ENCODE peak calls at places on chromosomes 6 and 20, in ten cellular contexts. P, O, M, S, L, U, T, J, D and Q are unnamed samples.

GRCh38 chr6:166825553-166826145 is 130.7 kb downstream of the RNASET2 start:
- DNase-seq in P (no peak), O (peak), M (peak), S (no peak), L (peak), U (no peak), T (no peak), J (no peak), D (no peak), Q (no peak)

GRCh38 chr6:125310994-125311649 is 9.4 kb upstream of the HDDC2 start:
- DNase-seq in P (no peak), O (peak), M (peak), S (peak), L (peak), U (no peak), T (peak), J (no peak), D (no peak), Q (no peak)

GRCh38 chr20:13788167-13788834 is 3.5 kb downstream of the NDUFAF5 start:
- DNase-seq in P (no peak), O (peak), M (peak), S (peak), L (peak), U (no peak), T (peak), J (peak), D (peak), Q (no peak)

GRCh38 chr20:878511-879307 is 37.4 kb downstream of the ANGPT4 start:
- DNase-seq in P (no peak), O (no peak), M (no peak), S (no peak), L (peak), U (no peak), T (peak), J (no peak), D (no peak), Q (no peak)

GRCh38 chr6:101163611-101164010 is 229.9 kb upstream of the GRIK2 start:
- DNase-seq in P (no peak), O (no peak), M (no peak), S (no peak), L (no peak), U (no peak), T (no peak), J (no peak), D (no peak), Q (no peak)

GRCh38 chr20:32681175-32682084 is 7.7 kb upstream of the C20orf203 start:
- DNase-seq in P (no peak), O (no peak), M (no peak), S (peak), L (peak), U (no peak), T (no peak), J (no peak), D (no peak), Q (no peak)

GRCh38 chr6:2222275-2222842 is 23.0 kb downstream of the GMDS start:
- DNase-seq in P (no peak), O (no peak), M (no peak), S (no peak), L (no peak), U (no peak), T (no peak), J (no peak), D (no peak), Q (no peak)

GRCh38 chr20:63889241-63890200 is 5.4 kb upstream of the DNAJC5 start:
- DNase-seq in P (no peak), O (no peak), M (no peak), S (no peak), L (peak), U (no peak), T (no peak), J (no peak), D (no peak), Q (no peak)

GRCh38 chr6:138107752-138108592 is 753 bp upstream of the PERP start:
- DNase-seq in P (peak), O (no peak), M (no peak), S (peak), L (peak), U (no peak), T (peak), J (peak), D (no peak), Q (no peak)

GRCh38 chr20:19973920-19974620 is 43.1 kb upstream of the NAA20 start:
- DNase-seq in P (peak), O (no peak), M (peak), S (peak), L (peak), U (peak), T (no peak), J (peak), D (no peak), Q (no peak)

GRCh38 chr6:106396426-106397220 is 36.1 kb downstream of the CRYBG1 start:
- DNase-seq in P (no peak), O (no peak), M (no peak), S (no peak), L (no peak), U (no peak), T (no peak), J (no peak), D (no peak), Q (no peak)

GRCh38 chr6:45514454-45514853 is 136.7 kb upstream of the SUPT3H start:
- DNase-seq in P (no peak), O (no peak), M (no peak), S (no peak), L (peak), U (no peak), T (no peak), J (no peak), D (no peak), Q (no peak)

GRCh38 chr6:17429381-17430061 is 36.1 kb downstream of the CAP2 start:
- DNase-seq in P (no peak), O (no peak), M (no peak), S (no peak), L (no peak), U (no peak), T (no peak), J (no peak), D (no peak), Q (no peak)

GRCh38 chr6:38352636-38353035 is 287.1 kb downstream of the BTBD9 start:
- DNase-seq in P (no peak), O (no peak), M (peak), S (no peak), L (no peak), U (no peak), T (no peak), J (no peak), D (no peak), Q (no peak)

GRCh38 chr6:119299694-119300093 is 49.9 kb downstream of the MAN1A1 start:
- DNase-seq in P (no peak), O (no peak), M (no peak), S (no peak), L (no peak), U (no peak), T (no peak), J (no peak), D (no peak), Q (no peak)

GRCh38 chr20:59933296-59933848 is at the start of gene SYCP2:
- DNase-seq in P (peak), O (no peak), M (no peak), S (no peak), L (peak), U (peak), T (peak), J (peak), D (no peak), Q (no peak)

GRCh38 chr6:43627008-43627825 is 1.8 kb downstream of the GTPBP2 start:
- DNase-seq in P (no peak), O (peak), M (peak), S (peak), L (peak), U (peak), T (no peak), J (peak), D (no peak), Q (no peak)

GRCh38 chr6:83008631-83009030 is 57.0 kb downstream of the UBE3D start:
- DNase-seq in P (no peak), O (no peak), M (no peak), S (no peak), L (no peak), U (no peak), T (no peak), J (no peak), D (no peak), Q (no peak)

GRCh38 chr20:23444859-23445258 is 5.4 kb downstream of the CSTL1 start:
- DNase-seq in P (no peak), O (no peak), M (no peak), S (no peak), L (no peak), U (no peak), T (no peak), J (no peak), D (no peak), Q (no peak)

GRCh38 chr20:23449400-23449799 is 3.3 kb downstream of the CST11 start:
- DNase-seq in P (no peak), O (no peak), M (no peak), S (no peak), L (no peak), U (no peak), T (no peak), J (no peak), D (no peak), Q (no peak)

GRCh38 chr20:23445596-23446217 is 6.2 kb downstream of the CSTL1 start:
- DNase-seq in P (no peak), O (no peak), M (peak), S (no peak), L (peak), U (no peak), T (no peak), J (no peak), D (no peak), Q (no peak)

GRCh38 chr20:23448167-23448566 is 4.5 kb downstream of the CST11 start:
- DNase-seq in P (no peak), O (no peak), M (no peak), S (no peak), L (no peak), U (no peak), T (no peak), J (no peak), D (no peak), Q (no peak)

GRCh38 chr20:23446505-23446904 is 6.2 kb downstream of the CST11 start:
- DNase-seq in P (no peak), O (no peak), M (peak), S (peak), L (no peak), U (no peak), T (peak), J (peak), D (no peak), Q (no peak)
- TF ChIP-seq CTCF in P (no peak), O (peak), M (peak), S (peak), L (no peak), U (peak), T (peak), J (peak), D (peak), Q (peak)

DNA sequence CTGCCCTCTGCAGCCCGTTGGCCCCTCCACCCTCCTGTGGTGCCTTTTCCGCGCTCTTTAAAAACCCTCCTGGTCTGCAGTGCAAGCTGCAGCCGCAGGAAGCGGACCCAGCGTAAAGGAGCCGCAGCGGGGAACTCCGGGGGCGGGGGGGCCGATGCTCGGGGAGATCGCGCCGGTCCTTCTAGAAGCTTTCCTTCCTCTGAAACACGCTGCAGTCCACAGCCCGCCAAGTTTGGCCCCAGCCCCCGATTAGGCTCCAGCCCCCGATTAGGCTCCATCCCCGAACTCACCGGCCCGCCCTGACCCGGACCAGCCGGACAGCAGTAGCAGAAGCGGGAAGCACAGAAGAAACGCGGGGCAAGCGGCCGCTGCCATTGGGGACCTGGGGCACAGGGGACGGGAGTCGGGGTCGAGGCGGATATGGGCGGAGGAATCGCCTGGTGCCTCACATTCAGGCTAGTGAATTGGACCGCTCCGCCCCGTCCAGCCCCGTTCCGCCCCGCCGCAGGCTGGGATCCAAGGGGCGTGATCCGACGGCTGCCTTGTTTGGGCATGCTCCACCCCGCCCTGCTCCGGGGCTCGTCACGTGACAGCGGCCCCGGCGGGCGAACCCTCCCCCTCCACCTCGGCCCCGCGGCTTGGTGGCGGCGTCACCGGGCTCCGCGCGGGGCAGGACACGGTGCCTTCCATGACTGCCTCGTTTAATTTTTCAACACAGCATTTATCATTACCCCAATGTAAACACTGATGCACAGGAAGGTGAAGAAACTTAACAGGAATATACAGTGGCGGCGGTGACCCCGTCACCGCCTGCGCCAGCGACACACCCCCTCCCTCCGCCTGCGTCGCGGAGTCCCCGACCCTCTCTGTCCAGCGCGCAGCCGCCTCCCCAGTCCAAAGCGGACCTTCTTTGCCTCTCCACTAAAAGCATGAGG is 20.3 kb downstream of the RAET1L start:
- DNase-seq in P (peak), O (peak), M (peak), S (peak), L (peak), U (peak), T (peak), J (peak), D (peak), Q (no peak)
- TF ChIP-seq CTCF in P (no peak), O (no peak), M (peak), S (peak), L (no peak), U (peak), T (no peak), J (no peak), D (no peak), Q (no peak)

GRCh38 chr6:169287675-169288074 is 34.0 kb upstream of the THBS2 start:
- DNase-seq in P (no peak), O (no peak), M (no peak), S (no peak), L (no peak), U (no peak), T (no peak), J (no peak), D (no peak), Q (no peak)
- TF ChIP-seq CTCF in P (no peak), O (peak), M (peak), S (no peak), L (no peak), U (no peak), T (no peak), J (no peak), D (no peak), Q (peak)

DNA sequence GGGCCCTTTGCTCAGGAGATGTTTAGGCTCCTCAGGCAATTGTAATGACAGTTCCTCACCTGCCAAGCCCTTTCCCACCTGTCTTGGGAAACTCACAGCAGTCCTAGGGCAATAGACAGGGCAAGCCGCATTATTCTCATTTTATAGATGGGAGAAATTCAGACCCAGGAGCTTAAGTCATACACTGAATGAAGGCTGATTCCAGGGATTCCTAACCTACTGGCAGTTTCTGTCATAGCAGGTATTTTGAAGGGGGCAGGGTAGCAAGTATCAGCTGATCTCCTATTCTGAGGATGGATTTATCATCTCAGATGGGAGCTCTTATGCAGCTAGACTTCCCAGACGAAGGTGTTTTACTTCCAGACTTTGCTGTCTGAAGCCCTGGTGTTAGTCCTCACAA is 61.4 kb upstream of the MYL9 start:
- DNase-seq in P (no peak), O (no peak), M (no peak), S (no peak), L (no peak), U (no peak), T (no peak), J (no peak), D (no peak), Q (no peak)
- TF ChIP-seq CTCF in P (no peak), O (no peak), M (peak), S (no peak), L (no peak), U (no peak), T (no peak), J (no peak), D (no peak), Q (peak)

GRCh38 chr6:168032383-168032760 is 34.9 kb downstream of the KIF25 start:
- DNase-seq in P (no peak), O (no peak), M (peak), S (no peak), L (peak), U (no peak), T (no peak), J (no peak), D (no peak), Q (no peak)
- TF ChIP-seq CTCF in P (no peak), O (peak), M (peak), S (no peak), L (no peak), U (no peak), T (no peak), J (no peak), D (no peak), Q (peak)